ENCODE peak calls at places on chromosomes 11 and 22, in four cellular contexts. J, A, E and S are unnamed samples.

GRCh38 chr11:45887587-45887986 is 2.1 kb downstream of the MAPK8IP1 start:
- DNase-seq in J (no peak), A (no peak), E (no peak), S (no peak)

GRCh38 chr22:28917747-28918543 is 34.6 kb downstream of the ZNRF3 start:
- DNase-seq in J (no peak), A (peak; percentile 26), E (no peak), S (no peak)

GRCh38 chr11:75582935-75583709 is 21.1 kb downstream of the SERPINH1 start:
- DNase-seq in J (peak; percentile 54), A (peak; percentile 48), E (no peak), S (no peak)

GRCh38 chr11:132864811-132865576 is 667.3 kb downstream of the OPCML start:
- DNase-seq in J (no peak), A (no peak), E (no peak), S (no peak)

GRCh38 chr11:69010964-69011623 is 2.0 kb downstream of the MRGPRF start:
- DNase-seq in J (no peak), A (peak; percentile 67), E (no peak), S (no peak)

GRCh38 chr11:1018091-1018490 is 18.4 kb downstream of the MUC6 start:
- DNase-seq in J (no peak), A (no peak), E (no peak), S (no peak)

GRCh38 chr11:76177250-76177686 is 29.0 kb downstream of the WNT11 start:
- DNase-seq in J (no peak), A (no peak), E (no peak), S (no peak)

GRCh38 chr11:95556342-95557151 is 233.0 kb downstream of the FAM76B start:
- DNase-seq in J (peak; percentile 88), A (peak; percentile 88), E (peak; percentile 89), S (peak; percentile 75)

GRCh38 chr11:85725510-85726258 is 39.7 kb upstream of the CCDC89 start:
- DNase-seq in J (no peak), A (peak; percentile 92), E (peak; percentile 90), S (no peak)

GRCh38 chr11:128942272-128942612 is 429 bp downstream of the TP53AIP1 start:
- DNase-seq in J (no peak), A (no peak), E (no peak), S (no peak)

GRCh38 chr22:22168941-22169867 is 75.4 kb upstream of the VPREB1 start:
- DNase-seq in J (no peak), A (no peak), E (no peak), S (no peak)

GRCh38 chr22:36928826-36929535 is 15.6 kb downstream of the CSF2RB start:
- DNase-seq in J (no peak), A (no peak), E (no peak), S (no peak)

GRCh38 chr11:9855579-9856260 is 191.8 kb downstream of the SWAP70 start:
- DNase-seq in J (peak; percentile 63), A (peak; percentile 68), E (no peak), S (no peak)

GRCh38 chr22:48944433-48944755 is 883.3 kb downstream of the BRD1 start:
- DNase-seq in J (no peak), A (no peak), E (no peak), S (no peak)
- TF ChIP-seq CTCF in J (no peak), A (no peak), E (no peak), S (no peak)

GRCh38 chr11:17720796-17721171 is 1.4 kb downstream of the MYOD1 start:
- DNase-seq in J (no peak), A (no peak), E (no peak), S (no peak)
- H3K4me3 ChIP-seq in J (no peak overlapping the region), A (no peak overlapping the region), E (no peak overlapping the region), S (no peak overlapping the region)

GRCh38 chr22:17043521-17043920 is 35.5 kb upstream of the GAB4 start:
- DNase-seq in J (no peak), A (no peak), E (no peak), S (no peak)

GRCh38 chr22:17046949-17047348 is 37.9 kb upstream of the IL17RA start:
- DNase-seq in J (no peak), A (no peak), E (no peak), S (no peak)

DNA sequence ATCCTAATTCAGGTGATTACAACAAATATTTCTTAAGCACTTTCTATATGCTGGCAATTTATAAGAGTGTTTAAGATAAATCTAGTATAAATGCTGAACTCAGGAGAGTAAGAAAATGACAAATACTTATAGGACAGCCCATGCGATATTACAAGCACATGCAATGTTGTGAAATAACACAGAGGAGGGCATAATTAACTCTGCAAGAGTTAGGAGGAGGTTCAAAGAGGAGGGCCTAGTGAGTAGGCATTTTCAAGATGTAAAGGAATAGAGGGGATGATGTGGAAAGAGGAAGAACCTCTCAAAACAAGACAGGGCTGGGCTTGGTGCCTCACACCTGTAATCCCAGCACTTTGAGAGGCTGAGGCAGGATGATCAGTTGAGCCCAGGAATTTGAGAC is 37.1 kb upstream of the IL17RA start:
- DNase-seq in J (no peak), A (no peak), E (no peak), S (no peak)
- TF ChIP-seq CTCF in J (no peak), A (no peak), E (no peak), S (no peak)

DNA sequence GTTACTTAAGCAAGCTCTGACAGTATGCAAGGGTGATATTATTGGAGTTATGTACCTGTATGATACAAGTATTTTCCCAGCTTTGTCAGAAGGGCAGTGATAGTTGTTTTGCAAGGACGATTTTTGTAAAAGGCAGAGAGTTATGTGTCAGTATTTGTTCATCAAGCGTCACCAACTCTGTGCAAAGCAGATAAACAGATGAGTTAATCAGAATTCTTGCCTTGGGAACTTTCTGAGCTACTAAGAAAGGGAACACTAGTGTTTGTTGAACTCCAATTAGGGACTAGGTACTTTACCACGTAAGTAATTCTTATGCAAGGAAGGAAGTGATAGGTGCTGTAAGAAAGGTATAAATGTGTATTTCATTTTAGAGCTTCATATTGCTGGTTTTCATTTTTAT is 1.5 kb downstream of the USP47 start:
- DNase-seq in J (peak; percentile 36), A (peak; percentile 95), E (no peak), S (no peak)
- H3K4me3 ChIP-seq in J (peak overlapping the region; percentile 75), A (peak overlapping the region; percentile 76), E (peak overlapping the region; percentile 83), S (peak overlapping the region; percentile 71)

GRCh38 chr22:20180245-20180630 is 29.4 kb upstream of the CCDC188 start:
- DNase-seq in J (no peak), A (no peak), E (no peak), S (no peak)
- TF ChIP-seq CTCF in J (no peak), A (peak; percentile 0), E (peak; percentile 36), S (peak; percentile 24)

GRCh38 chr11:125494987-125495725 is 909 bp downstream of the FEZ1 start:
- DNase-seq in J (peak; percentile 40), A (peak; percentile 33), E (no peak), S (no peak)
- H3K4me3 ChIP-seq in J (peak overlapping the region; percentile 78), A (peak overlapping the region; percentile 58), E (peak overlapping the region; percentile 40), S (peak overlapping the region; percentile 56)

DNA sequence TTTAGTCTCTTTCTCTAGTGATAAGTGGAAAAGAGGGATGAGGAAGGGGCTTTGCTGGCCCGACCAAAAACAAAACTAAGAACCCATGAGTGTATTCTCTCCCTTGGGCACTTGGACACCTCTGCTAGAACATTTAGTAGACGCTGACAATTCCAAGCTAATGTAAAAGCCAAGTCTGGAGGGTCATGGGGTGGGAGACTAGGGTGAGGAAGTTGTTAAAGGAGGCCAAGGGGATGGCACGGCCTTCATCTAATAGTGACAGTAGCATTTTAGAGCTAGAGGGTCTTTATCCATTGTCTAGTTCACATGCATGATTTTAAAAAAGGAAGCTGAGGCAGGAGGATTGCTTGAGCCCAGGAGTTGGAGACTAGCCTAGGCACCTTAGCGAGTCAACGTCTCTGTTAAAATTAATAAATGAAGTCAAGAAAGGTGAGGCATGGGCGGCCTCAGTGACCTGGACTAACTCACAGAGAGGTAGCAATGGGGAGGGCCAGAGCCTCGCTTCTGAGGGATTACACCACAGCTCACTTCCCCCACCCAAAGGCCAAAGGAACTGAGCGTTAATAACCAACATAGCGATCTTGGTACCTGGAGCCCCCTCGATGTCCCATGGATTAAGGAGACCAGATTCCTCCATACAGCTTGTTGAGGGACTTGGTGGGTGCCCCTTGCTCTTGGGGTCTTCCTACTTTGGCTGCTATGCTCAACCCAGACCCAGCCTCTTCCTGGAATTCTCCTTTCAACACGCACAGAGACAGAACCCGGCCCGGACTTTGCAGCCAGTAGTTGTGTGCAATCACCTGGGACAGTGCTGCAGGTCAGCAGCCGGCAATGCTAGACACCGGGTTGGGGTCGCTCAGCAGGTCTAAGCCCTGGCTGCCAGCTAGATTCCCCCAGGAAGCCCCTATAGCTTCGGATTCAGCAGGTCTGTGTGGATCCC is 70.4 kb downstream of the BCR start:
- DNase-seq in J (no peak), A (no peak), E (no peak), S (no peak)
- TF ChIP-seq CTCF in J (no peak), A (no peak), E (no peak), S (no peak)

GRCh38 chr11:34449013-34449412 is 10.3 kb downstream of the CAT start:
- DNase-seq in J (peak; percentile 15), A (no peak), E (no peak), S (no peak)
- H3K4me3 ChIP-seq in J (no peak overlapping the region), A (no peak overlapping the region), E (no peak overlapping the region), S (no peak overlapping the region)

GRCh38 chr11:126838779-126839178 is 161.8 kb downstream of the KIRREL3 start:
- DNase-seq in J (no peak), A (no peak), E (no peak), S (no peak)
- TF ChIP-seq CTCF in J (no peak), A (no peak), E (no peak), S (no peak)